ENCODE peak calls at places on chromosomes 5 and 9, in nine cellular contexts. One of them, this sample, is unnamed.

GRCh38 chr5:28165116-28165515 is 1126.7 kb upstream of the CDH9 start:
- DNase-seq in tibial nerve: no peak
- DNase-seq in GF-D8: no peak
- DNase-seq in caudate nucleus: no peak
- DNase-seq in activated naive CD4-positive, alpha-beta T cell: no peak
- DNase-seq in RWPE1: no peak
- DNase-seq in NCI-H446: peak; percentile 15
- DNase-seq in HEK293T: no peak
- DNase-seq in T-cell: no peak
- DNase-seq in this sample: no peak

GRCh38 chr5:59579101-59579885 is 314.2 kb downstream of the PDE4D start:
- DNase-seq in tibial nerve: no peak
- DNase-seq in caudate nucleus: no peak
- DNase-seq in HEK293T: no peak
- DNase-seq in T-cell: no peak
- DNase-seq in GF-D8: no peak
- DNase-seq in NCI-H446: peak; percentile 21
- DNase-seq in activated naive CD4-positive, alpha-beta T cell: no peak
- DNase-seq in RWPE1: no peak
- DNase-seq in this sample: no peak

GRCh38 chr9:92726971-92727715 is 37.5 kb downstream of the BICD2 start:
- DNase-seq in tibial nerve: no peak
- DNase-seq in caudate nucleus: no peak
- DNase-seq in activated naive CD4-positive, alpha-beta T cell: no peak
- DNase-seq in GF-D8: no peak
- DNase-seq in T-cell: no peak
- DNase-seq in RWPE1: no peak
- DNase-seq in NCI-H446: no peak
- DNase-seq in HEK293T: no peak
- DNase-seq in this sample: no peak

GRCh38 chr9:137095664-137096517 is 9.1 kb downstream of the MAN1B1 start:
- DNase-seq in GF-D8: no peak
- DNase-seq in NCI-H446: no peak
- DNase-seq in RWPE1: no peak
- DNase-seq in activated naive CD4-positive, alpha-beta T cell: peak; percentile 70
- DNase-seq in tibial nerve: no peak
- DNase-seq in HEK293T: no peak
- DNase-seq in T-cell: peak; percentile 88
- DNase-seq in caudate nucleus: no peak
- DNase-seq in this sample: no peak

GRCh38 chr9:133956520-133957076 is 35.5 kb downstream of the VAV2 start:
- DNase-seq in GF-D8: no peak
- DNase-seq in activated naive CD4-positive, alpha-beta T cell: no peak
- DNase-seq in caudate nucleus: no peak
- DNase-seq in NCI-H446: no peak
- DNase-seq in RWPE1: no peak
- DNase-seq in tibial nerve: no peak
- DNase-seq in T-cell: no peak
- DNase-seq in HEK293T: no peak
- DNase-seq in this sample: no peak

GRCh38 chr9:125985998-125986655 is 239.0 kb downstream of the PBX3 start:
- DNase-seq in activated naive CD4-positive, alpha-beta T cell: no peak
- DNase-seq in caudate nucleus: no peak
- DNase-seq in tibial nerve: no peak
- DNase-seq in T-cell: no peak
- DNase-seq in HEK293T: no peak
- DNase-seq in GF-D8: no peak
- DNase-seq in NCI-H446: no peak
- DNase-seq in RWPE1: no peak
- DNase-seq in this sample: no peak

GRCh38 chr9:125361837-125362531 is 100.4 kb downstream of the GAPVD1 start:
- DNase-seq in GF-D8: peak; percentile 33
- DNase-seq in T-cell: no peak
- DNase-seq in tibial nerve: no peak
- DNase-seq in RWPE1: no peak
- DNase-seq in activated naive CD4-positive, alpha-beta T cell: no peak
- DNase-seq in NCI-H446: no peak
- DNase-seq in caudate nucleus: no peak
- DNase-seq in HEK293T: no peak
- DNase-seq in this sample: peak; percentile 27

GRCh38 chr5:78268361-78268760 is 26.1 kb downstream of the AP3B1 start:
- DNase-seq in RWPE1: no peak
- DNase-seq in activated naive CD4-positive, alpha-beta T cell: no peak
- DNase-seq in T-cell: no peak
- DNase-seq in NCI-H446: no peak
- DNase-seq in GF-D8: peak; percentile 14
- DNase-seq in caudate nucleus: no peak
- DNase-seq in HEK293T: no peak
- DNase-seq in tibial nerve: no peak
- DNase-seq in this sample: peak; percentile 70

GRCh38 chr9:38036359-38037084 is 32.5 kb downstream of the SHB start:
- DNase-seq in NCI-H446: no peak
- DNase-seq in GF-D8: no peak
- DNase-seq in caudate nucleus: no peak
- DNase-seq in tibial nerve: no peak
- DNase-seq in RWPE1: no peak
- DNase-seq in HEK293T: no peak
- DNase-seq in T-cell: no peak
- DNase-seq in activated naive CD4-positive, alpha-beta T cell: no peak
- DNase-seq in this sample: no peak

GRCh38 chr5:177545487-177546261 is 8.7 kb downstream of the FAM193B start:
- DNase-seq in activated naive CD4-positive, alpha-beta T cell: no peak
- DNase-seq in GF-D8: peak; percentile 55
- DNase-seq in caudate nucleus: no peak
- DNase-seq in tibial nerve: peak; percentile 87
- DNase-seq in T-cell: no peak
- DNase-seq in RWPE1: peak; percentile 48
- DNase-seq in HEK293T: no peak
- DNase-seq in NCI-H446: peak; percentile 59
- DNase-seq in this sample: peak; percentile 74

GRCh38 chr5:139180850-139181785 is 17.1 kb downstream of the SIL1 start:
- DNase-seq in activated naive CD4-positive, alpha-beta T cell: no peak
- DNase-seq in NCI-H446: peak; percentile 33
- DNase-seq in tibial nerve: no peak
- DNase-seq in T-cell: no peak
- DNase-seq in GF-D8: no peak
- DNase-seq in RWPE1: no peak
- DNase-seq in HEK293T: no peak
- DNase-seq in caudate nucleus: no peak
- DNase-seq in this sample: no peak

GRCh38 chr5:164818440-164818839 is 1313.0 kb downstream of the MAT2B start:
- DNase-seq in T-cell: no peak
- DNase-seq in caudate nucleus: no peak
- DNase-seq in GF-D8: no peak
- DNase-seq in tibial nerve: no peak
- DNase-seq in activated naive CD4-positive, alpha-beta T cell: no peak
- DNase-seq in NCI-H446: no peak
- DNase-seq in HEK293T: no peak
- DNase-seq in RWPE1: no peak
- DNase-seq in this sample: no peak

GRCh38 chr5:72486371-72486770 is 20.8 kb downstream of the ZNF366 start:
- DNase-seq in HEK293T: no peak
- DNase-seq in RWPE1: no peak
- DNase-seq in tibial nerve: no peak
- DNase-seq in NCI-H446: no peak
- DNase-seq in T-cell: no peak
- DNase-seq in GF-D8: no peak
- DNase-seq in activated naive CD4-positive, alpha-beta T cell: no peak
- DNase-seq in caudate nucleus: no peak
- DNase-seq in this sample: no peak

GRCh38 chr9:21317956-21318923 is 13.1 kb upstream of the IFNA5 start:
- DNase-seq in RWPE1: peak; percentile 39
- DNase-seq in T-cell: peak; percentile 16
- DNase-seq in activated naive CD4-positive, alpha-beta T cell: no peak
- DNase-seq in NCI-H446: peak; percentile 68
- DNase-seq in tibial nerve: peak; percentile 51
- DNase-seq in GF-D8: no peak
- DNase-seq in HEK293T: peak; percentile 46
- DNase-seq in caudate nucleus: no peak
- DNase-seq in this sample: peak; percentile 56

GRCh38 chr9:125996671-125997509 is 249.7 kb downstream of the PBX3 start:
- DNase-seq in GF-D8: no peak
- DNase-seq in HEK293T: no peak
- DNase-seq in tibial nerve: no peak
- DNase-seq in activated naive CD4-positive, alpha-beta T cell: no peak
- DNase-seq in T-cell: no peak
- DNase-seq in RWPE1: no peak
- DNase-seq in NCI-H446: no peak
- DNase-seq in caudate nucleus: no peak
- DNase-seq in this sample: no peak

GRCh38 chr5:128491291-128491690 is 46.8 kb downstream of the FBN2 start:
- DNase-seq in caudate nucleus: no peak
- DNase-seq in activated naive CD4-positive, alpha-beta T cell: no peak
- DNase-seq in NCI-H446: no peak
- DNase-seq in T-cell: no peak
- DNase-seq in RWPE1: no peak
- DNase-seq in tibial nerve: no peak
- DNase-seq in GF-D8: no peak
- DNase-seq in HEK293T: no peak
- DNase-seq in this sample: no peak

GRCh38 chr9:74775401-74775800 is 112.3 kb downstream of the TRPM6 start:
- DNase-seq in HEK293T: no peak
- DNase-seq in tibial nerve: no peak
- DNase-seq in NCI-H446: no peak
- DNase-seq in activated naive CD4-positive, alpha-beta T cell: no peak
- DNase-seq in RWPE1: no peak
- DNase-seq in caudate nucleus: no peak
- DNase-seq in T-cell: no peak
- DNase-seq in GF-D8: no peak
- DNase-seq in this sample: no peak

GRCh38 chr9:26786571-26786970 is 106.0 kb downstream of the CAAP1 start:
- DNase-seq in GF-D8: no peak
- DNase-seq in activated naive CD4-positive, alpha-beta T cell: no peak
- DNase-seq in RWPE1: no peak
- DNase-seq in caudate nucleus: no peak
- DNase-seq in HEK293T: no peak
- DNase-seq in tibial nerve: no peak
- DNase-seq in NCI-H446: no peak
- DNase-seq in T-cell: no peak
- DNase-seq in this sample: no peak

GRCh38 chr9:76415731-76416130 is 21.5 kb upstream of the RFK start:
- DNase-seq in GF-D8: no peak
- DNase-seq in activated naive CD4-positive, alpha-beta T cell: no peak
- DNase-seq in tibial nerve: no peak
- DNase-seq in T-cell: no peak
- DNase-seq in HEK293T: no peak
- DNase-seq in RWPE1: no peak
- DNase-seq in caudate nucleus: no peak
- DNase-seq in NCI-H446: no peak
- DNase-seq in this sample: no peak

GRCh38 chr5:59064256-59064655 is 481.4 kb downstream of the RAB3C start:
- DNase-seq in T-cell: no peak
- DNase-seq in GF-D8: no peak
- DNase-seq in tibial nerve: no peak
- DNase-seq in activated naive CD4-positive, alpha-beta T cell: no peak
- DNase-seq in caudate nucleus: no peak
- DNase-seq in NCI-H446: no peak
- DNase-seq in RWPE1: no peak
- DNase-seq in HEK293T: no peak
- DNase-seq in this sample: no peak

GRCh38 chr9:19102181-19102630 is 498 bp downstream of the HAUS6 start:
- DNase-seq in HEK293T: peak; percentile 56
- DNase-seq in activated naive CD4-positive, alpha-beta T cell: peak; percentile 16
- DNase-seq in RWPE1: peak; percentile 55
- DNase-seq in NCI-H446: peak; percentile 28
- DNase-seq in caudate nucleus: no peak
- DNase-seq in GF-D8: peak; percentile 24
- DNase-seq in T-cell: peak; percentile 23
- DNase-seq in tibial nerve: no peak
- DNase-seq in this sample: peak; percentile 32

GRCh38 chr5:68187268-68188055 is 28.1 kb upstream of the PIK3R1 start:
- DNase-seq in caudate nucleus: peak; percentile 85
- DNase-seq in GF-D8: no peak
- DNase-seq in RWPE1: no peak
- DNase-seq in NCI-H446: no peak
- DNase-seq in T-cell: no peak
- DNase-seq in activated naive CD4-positive, alpha-beta T cell: no peak
- DNase-seq in tibial nerve: no peak
- DNase-seq in HEK293T: no peak
- DNase-seq in this sample: no peak

GRCh38 chr5:173204185-173204979 is 30.6 kb downstream of the NKX2-5 start:
- DNase-seq in HEK293T: no peak
- DNase-seq in tibial nerve: peak; percentile 9
- DNase-seq in T-cell: no peak
- DNase-seq in caudate nucleus: no peak
- DNase-seq in activated naive CD4-positive, alpha-beta T cell: no peak
- DNase-seq in RWPE1: no peak
- DNase-seq in NCI-H446: peak; percentile 9
- DNase-seq in GF-D8: no peak
- DNase-seq in this sample: peak; percentile 44

GRCh38 chr9:84404095-84404686 is 63.6 kb upstream of the SLC28A3 start:
- DNase-seq in activated naive CD4-positive, alpha-beta T cell: no peak
- DNase-seq in tibial nerve: no peak
- DNase-seq in NCI-H446: no peak
- DNase-seq in RWPE1: peak; percentile 28
- DNase-seq in T-cell: no peak
- DNase-seq in GF-D8: no peak
- DNase-seq in HEK293T: peak; percentile 65
- DNase-seq in caudate nucleus: no peak
- DNase-seq in this sample: peak; percentile 12

GRCh38 chr9:93459432-93459847 is 6.1 kb upstream of the FAM120AOS start:
- DNase-seq in T-cell: no peak
- DNase-seq in NCI-H446: no peak
- DNase-seq in tibial nerve: no peak
- DNase-seq in RWPE1: no peak
- DNase-seq in GF-D8: no peak
- DNase-seq in HEK293T: no peak
- DNase-seq in caudate nucleus: no peak
- DNase-seq in activated naive CD4-positive, alpha-beta T cell: no peak
- DNase-seq in this sample: no peak

GRCh38 chr5:93503598-93504067 is 77.4 kb downstream of the NR2F1-AS1 start:
- DNase-seq in HEK293T: no peak
- DNase-seq in activated naive CD4-positive, alpha-beta T cell: no peak
- DNase-seq in caudate nucleus: no peak
- DNase-seq in GF-D8: no peak
- DNase-seq in T-cell: no peak
- DNase-seq in NCI-H446: no peak
- DNase-seq in tibial nerve: no peak
- DNase-seq in RWPE1: peak; percentile 75
- DNase-seq in this sample: no peak

GRCh38 chr9:137814436-137814835 is 63.1 kb upstream of the CACNA1B start:
- DNase-seq in activated naive CD4-positive, alpha-beta T cell: no peak
- DNase-seq in HEK293T: no peak
- DNase-seq in caudate nucleus: no peak
- DNase-seq in GF-D8: no peak
- DNase-seq in T-cell: no peak
- DNase-seq in tibial nerve: no peak
- DNase-seq in RWPE1: no peak
- DNase-seq in NCI-H446: no peak
- DNase-seq in this sample: no peak

GRCh38 chr9:77194423-77194822 is 17.1 kb downstream of the VPS13A start:
- DNase-seq in GF-D8: no peak
- DNase-seq in T-cell: no peak
- DNase-seq in activated naive CD4-positive, alpha-beta T cell: no peak
- DNase-seq in HEK293T: no peak
- DNase-seq in RWPE1: no peak
- DNase-seq in tibial nerve: no peak
- DNase-seq in NCI-H446: no peak
- DNase-seq in caudate nucleus: no peak
- DNase-seq in this sample: no peak

GRCh38 chr9:87433853-87434252 is 63.8 kb upstream of the DAPK1 start:
- DNase-seq in GF-D8: no peak
- DNase-seq in T-cell: no peak
- DNase-seq in NCI-H446: no peak
- DNase-seq in HEK293T: no peak
- DNase-seq in RWPE1: no peak
- DNase-seq in caudate nucleus: no peak
- DNase-seq in tibial nerve: no peak
- DNase-seq in activated naive CD4-positive, alpha-beta T cell: no peak
- DNase-seq in this sample: no peak

GRCh38 chr9:93033541-93033940 is 25.0 kb upstream of the SUSD3 start:
- DNase-seq in HEK293T: no peak
- DNase-seq in RWPE1: no peak
- DNase-seq in activated naive CD4-positive, alpha-beta T cell: no peak
- DNase-seq in NCI-H446: no peak
- DNase-seq in GF-D8: peak; percentile 38
- DNase-seq in T-cell: no peak
- DNase-seq in caudate nucleus: no peak
- DNase-seq in tibial nerve: no peak
- DNase-seq in this sample: no peak

GRCh38 chr9:34408173-34408572 is 31.5 kb upstream of the MYORG start:
- DNase-seq in GF-D8: no peak
- DNase-seq in T-cell: no peak
- DNase-seq in NCI-H446: no peak
- DNase-seq in caudate nucleus: no peak
- DNase-seq in RWPE1: no peak
- DNase-seq in activated naive CD4-positive, alpha-beta T cell: no peak
- DNase-seq in HEK293T: no peak
- DNase-seq in tibial nerve: no peak
- DNase-seq in this sample: no peak